ENCODE peak calls at places on chromosomes 12 and 14, in four cellular contexts. X, R, Y and B are unnamed samples.

GRCh38 chr12:6554168-6554989 is 1.5 kb downstream of the IFFO1 start:
- DNase-seq in X (peak; percentile 88), R (peak; percentile 82), Y (peak; percentile 94), B (peak; percentile 92)

GRCh38 chr12:48084066-48084465 is 21.8 kb downstream of the SENP1 start:
- DNase-seq in X (no peak), R (no peak), Y (no peak), B (no peak)

GRCh38 chr14:49966971-49967630 is 74.2 kb downstream of the ARF6 start:
- DNase-seq in X (no peak), R (no peak), Y (no peak), B (no peak)

GRCh38 chr12:117188961-117189724 is 1.1 kb downstream of the FBXO21 start:
- DNase-seq in X (no peak), R (peak; percentile 41), Y (no peak), B (no peak)

GRCh38 chr14:105582639-105583038 is 56.3 kb downstream of the TMEM121 start:
- DNase-seq in X (no peak), R (peak; percentile 25), Y (no peak), B (peak; percentile 81)

GRCh38 chr14:53509227-53509822 is 356.2 kb upstream of the DDHD1 start:
- DNase-seq in X (peak; percentile 72), R (no peak), Y (peak; percentile 33), B (no peak)

GRCh38 chr14:79732911-79733310 is 478.4 kb downstream of the DIO2 start:
- DNase-seq in X (no peak), R (no peak), Y (no peak), B (no peak)

GRCh38 chr12:62866451-62867082 is 68.4 kb downstream of the PPM1H start:
- DNase-seq in X (no peak), R (no peak), Y (no peak), B (no peak)

GRCh38 chr12:90262261-90262660 is 553.6 kb upstream of the ATP2B1 start:
- DNase-seq in X (no peak), R (no peak), Y (no peak), B (no peak)

GRCh38 chr12:88553941-88554658 is 26.2 kb downstream of the KITLG start:
- DNase-seq in X (no peak), R (no peak), Y (no peak), B (no peak)

GRCh38 chr12:82326905-82327503 is 31.2 kb downstream of the CCDC59 start:
- DNase-seq in X (no peak), R (no peak), Y (no peak), B (no peak)

GRCh38 chr12:49900371-49900770 is 3.3 kb downstream of the FAIM2 start:
- DNase-seq in X (no peak), R (no peak), Y (no peak), B (no peak)

GRCh38 chr14:81247271-81247766 is 26.6 kb upstream of the GTF2A1 start:
- DNase-seq in X (no peak), R (no peak), Y (no peak), B (no peak)

GRCh38 chr14:89387922-89388685 is 28.9 kb downstream of the FOXN3 start:
- DNase-seq in X (no peak), R (no peak), Y (no peak), B (no peak)

GRCh38 chr14:95903616-95904107 is 27.0 kb downstream of the TUNAR start:
- DNase-seq in X (no peak), R (no peak), Y (peak; percentile 69), B (no peak)

GRCh38 chr12:123532021-123532420 is 1.5 kb downstream of the RILPL1 start:
- DNase-seq in X (no peak), R (no peak), Y (no peak), B (no peak)

GRCh38 chr12:128784030-128784770 is 39.6 kb downstream of the SLC15A4 start:
- DNase-seq in X (no peak), R (no peak), Y (no peak), B (no peak)

GRCh38 chr14:74975059-74975810 is 19.8 kb upstream of the PGF start:
- DNase-seq in X (peak; percentile 85), R (no peak), Y (no peak), B (no peak)

GRCh38 chr14:96663491-96664067 is 133.6 kb upstream of the VRK1 start:
- DNase-seq in X (no peak), R (no peak), Y (no peak), B (no peak)

GRCh38 chr14:37122288-37122687 is 50.1 kb downstream of the SLC25A21 start:
- DNase-seq in X (no peak), R (no peak), Y (no peak), B (no peak)

GRCh38 chr14:61355892-61356325 is 34.5 kb downstream of the PRKCH start:
- DNase-seq in X (peak; percentile 79), R (no peak), Y (no peak), B (no peak)

GRCh38 chr12:84436134-84436533 is 476.5 kb downstream of the SLC6A15 start:
- DNase-seq in X (no peak), R (no peak), Y (no peak), B (no peak)

GRCh38 chr12:105848286-105848685 is 290.5 kb downstream of the NUAK1 start:
- DNase-seq in X (no peak), R (no peak), Y (no peak), B (no peak)

GRCh38 chr14:69773571-69774276 is 6.8 kb downstream of the SRSF5 start:
- DNase-seq in X (no peak), R (peak; percentile 11), Y (no peak), B (peak; percentile 27)

GRCh38 chr12:31929140-31929526 is 30.1 kb upstream of the RESF1 start:
- DNase-seq in X (no peak), R (no peak), Y (no peak), B (no peak)

GRCh38 chr12:76329163-76329562 is 19.1 kb downstream of the BBS10 start:
- DNase-seq in X (no peak), R (no peak), Y (no peak), B (no peak)

GRCh38 chr14:73457935-73458218 is 469 bp downstream of the NUMB start:
- DNase-seq in X (no peak), R (no peak), Y (no peak), B (peak; percentile 84)

GRCh38 chr12:94186461-94187237 is 38.3 kb downstream of the PLXNC1 start:
- DNase-seq in X (peak; percentile 72), R (peak; percentile 62), Y (peak; percentile 91), B (no peak)

GRCh38 chr14:96001866-96002510 is 37.2 kb upstream of the C14orf132 start:
- DNase-seq in X (no peak), R (no peak), Y (peak; percentile 82), B (peak; percentile 89)

GRCh38 chr12:115240251-115240650 is 556.3 kb upstream of the TBX3 start:
- DNase-seq in X (no peak), R (no peak), Y (no peak), B (no peak)

GRCh38 chr14:61454545-61454944 is 133.2 kb downstream of the PRKCH start:
- DNase-seq in X (no peak), R (no peak), Y (no peak), B (no peak)

GRCh38 chr12:113422929-113423669 is 919 bp downstream of the SDSL start:
- DNase-seq in X (no peak), R (no peak), Y (no peak), B (no peak)

GRCh38 chr12:58171914-58172313 is 230.5 kb downstream of the ATP23 start:
- DNase-seq in X (no peak), R (no peak), Y (no peak), B (no peak)

GRCh38 chr14:47917344-47917954 is 242.0 kb upstream of the MDGA2 start:
- DNase-seq in X (no peak), R (peak; percentile 45), Y (peak; percentile 47), B (no peak)
- TF ChIP-seq CTCF in X (peak; percentile 66), R (peak; percentile 71), Y (peak; percentile 73), B (peak; percentile 70)

DNA sequence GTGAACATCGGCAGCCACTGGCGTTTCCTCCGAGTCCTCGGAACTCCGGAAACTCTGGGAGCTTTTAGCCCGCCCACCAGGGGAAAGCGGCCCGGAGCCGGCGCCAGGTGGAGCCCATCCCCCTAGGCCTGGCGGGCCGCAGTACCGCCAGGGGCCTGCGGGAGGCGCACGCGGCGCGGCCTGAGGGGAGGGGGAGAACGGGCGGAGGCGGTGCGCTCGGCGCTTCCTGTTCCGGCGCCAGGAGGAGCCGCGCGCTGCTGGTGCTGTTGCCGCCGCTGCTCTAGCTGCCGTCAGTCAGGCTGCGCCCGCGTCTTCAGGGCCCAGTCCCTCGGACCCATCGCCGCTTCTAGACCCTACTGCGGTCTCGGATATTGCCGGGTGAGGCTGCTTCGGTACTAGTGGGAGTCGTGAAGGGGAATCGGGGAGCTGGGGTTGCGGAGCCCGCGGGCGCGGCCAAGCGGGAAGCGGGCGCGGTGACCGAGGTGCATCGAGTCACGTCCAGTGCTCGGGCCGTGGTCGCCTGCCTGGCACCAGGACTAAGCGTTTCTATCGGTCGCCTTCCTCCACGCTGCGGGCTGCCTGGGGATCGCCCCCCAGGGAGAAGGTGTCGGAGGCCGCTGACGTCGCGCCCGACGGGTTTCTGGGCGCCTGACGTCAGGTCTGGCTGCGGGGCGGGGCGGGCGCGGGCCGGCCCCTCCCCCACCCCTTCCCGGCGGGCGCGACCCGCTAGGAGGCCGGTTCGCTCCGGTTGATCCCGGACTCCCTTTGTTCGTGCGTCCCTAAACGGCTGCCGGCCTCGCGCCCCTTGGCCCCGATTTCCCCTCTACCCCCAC is at the start of gene MAPK1IP1L:
- DNase-seq in X (peak; percentile 93), R (peak; percentile 99), Y (peak; percentile 95), B (peak; percentile 99)
- TF ChIP-seq CTCF in X (peak; percentile 100), R (peak; percentile 97), Y (peak; percentile 99), B (peak; percentile 98)

GRCh38 chr12:42789808-42790760 is 200.5 kb upstream of the PRICKLE1 start:
- DNase-seq in X (no peak), R (no peak), Y (no peak), B (no peak)

GRCh38 chr12:42790761-42791151 is 201.2 kb upstream of the PRICKLE1 start:
- DNase-seq in X (no peak), R (no peak), Y (no peak), B (no peak)

GRCh38 chr12:42791399-42791798 is 201.9 kb upstream of the PRICKLE1 start:
- DNase-seq in X (no peak), R (no peak), Y (no peak), B (no peak)

GRCh38 chr12:42794811-42795210 is 205.3 kb upstream of the PRICKLE1 start:
- DNase-seq in X (no peak), R (no peak), Y (no peak), B (no peak)

GRCh38 chr12:42792265-42792664 is 202.7 kb upstream of the PRICKLE1 start:
- DNase-seq in X (no peak), R (no peak), Y (no peak), B (no peak)
- TF ChIP-seq CTCF in X (no peak), R (no peak), Y (no peak), B (no peak)

GRCh38 chr12:98572010-98572409 is 21.5 kb upstream of the SLC25A3 start:
- DNase-seq in X (no peak), R (no peak), Y (no peak), B (peak; percentile 48)
- TF ChIP-seq CTCF in X (peak; percentile 37), R (no peak), Y (no peak), B (peak; percentile 26)

DNA sequence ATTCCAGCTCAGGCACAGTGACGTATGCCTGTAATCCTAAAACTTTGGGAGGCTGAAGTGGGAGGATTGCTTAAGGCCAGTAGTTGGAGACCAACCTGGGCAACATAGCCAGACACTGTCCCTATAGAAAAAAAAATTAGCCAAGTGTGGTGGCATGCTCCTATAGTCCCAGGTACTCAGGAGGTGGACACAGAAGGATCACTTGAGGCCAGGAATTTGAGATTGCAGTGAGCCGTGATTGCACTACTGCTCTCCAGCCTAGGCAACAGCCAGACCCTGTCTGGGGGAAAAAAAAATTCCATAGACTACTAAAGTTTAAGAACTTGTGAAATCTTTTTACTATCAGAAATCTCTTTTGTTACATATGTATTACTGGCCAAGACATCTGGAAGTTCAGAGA is 6.6 kb downstream of the FAM177A1 start:
- DNase-seq in X (no peak), R (no peak), Y (no peak), B (no peak)
- TF ChIP-seq CTCF in X (no peak), R (no peak), Y (no peak), B (no peak)